ENCODE peak calls at places on chromosomes 12 and 14, in nine cellular contexts. A, J, N, O, E, K, Y, C and P are unnamed samples.

GRCh38 chr14:62117010-62117717 is 354.9 kb downstream of the SNAPC1 start:
- DNase-seq in E (no peak), N (peak), K (peak), C (peak), A (peak), Y (peak), O (peak), J (peak), P (peak)

GRCh38 chr12:27635349-27635972 is 60.8 kb upstream of the REP15 start:
- DNase-seq in K (peak), N (no peak), A (no peak), O (no peak), E (peak), J (no peak), C (peak), Y (peak), P (peak)

GRCh38 chr12:122457627-122458026 is 35.2 kb upstream of the CLIP1 start:
- DNase-seq in A (no peak), C (no peak), J (no peak), O (no peak), K (no peak), N (no peak), E (no peak), Y (no peak), P (no peak)

GRCh38 chr12:104130760-104131159 is 7.2 kb downstream of the NFYB start:
- DNase-seq in N (no peak), E (peak), O (no peak), J (no peak), A (no peak), K (no peak), Y (peak), C (no peak), P (no peak)

GRCh38 chr14:24279301-24280186 is 8.1 kb upstream of the RABGGTA start:
- DNase-seq in N (no peak), Y (no peak), K (peak), O (no peak), E (peak), A (no peak), C (peak), J (no peak), P (peak)

GRCh38 chr12:85369365-85370154 is 89.5 kb downstream of the ALX1 start:
- DNase-seq in K (peak), Y (peak), E (peak), N (no peak), J (no peak), O (no peak), C (no peak), A (no peak), P (no peak)

GRCh38 chr14:29548948-29549370 is 378.7 kb downstream of the PRKD1 start:
- DNase-seq in Y (peak), N (peak), O (no peak), E (peak), A (no peak), C (peak), K (peak), J (no peak), P (peak)

GRCh38 chr14:79043194-79043889 is 873.2 kb downstream of the NRXN3 start:
- DNase-seq in N (no peak), O (no peak), A (no peak), E (no peak), Y (no peak), K (no peak), C (no peak), J (no peak), P (no peak)

GRCh38 chr12:56007148-56007891 is 10.2 kb downstream of the SUOX start:
- DNase-seq in Y (peak), E (peak), J (peak), C (peak), A (peak), N (peak), O (peak), K (peak), P (peak)

GRCh38 chr14:90559811-90560492 is 163.1 kb downstream of the CALM1 start:
- DNase-seq in K (no peak), E (no peak), C (no peak), Y (no peak), A (no peak), N (no peak), J (no peak), O (no peak), P (no peak)

GRCh38 chr12:12881495-12881894 is 9.9 kb upstream of the GPRC5A start:
- DNase-seq in J (no peak), O (no peak), K (peak), Y (peak), C (peak), E (peak), A (no peak), N (no peak), P (no peak)

GRCh38 chr12:613996-614726 is 49.1 kb downstream of the NINJ2 start:
- DNase-seq in C (peak), E (no peak), Y (peak), O (no peak), J (no peak), K (peak), A (no peak), N (no peak), P (peak)

GRCh38 chr12:29546000-29546399 is 48.5 kb upstream of the OVCH1 start:
- DNase-seq in K (no peak), Y (no peak), N (no peak), A (no peak), E (no peak), O (no peak), C (peak), J (no peak), P (no peak)

GRCh38 chr14:45199246-45199645 is 53.8 kb downstream of the MIS18BP1 start:
- DNase-seq in Y (peak), J (no peak), C (peak), O (no peak), N (no peak), E (no peak), A (no peak), K (peak), P (no peak)

GRCh38 chr14:94880140-94880539 is 110.2 kb upstream of the GSC start:
- DNase-seq in J (no peak), E (no peak), N (no peak), K (no peak), C (no peak), A (peak), Y (no peak), O (no peak), P (no peak)

GRCh38 chr14:76786556-76786955 is 25.3 kb downstream of the VASH1 start:
- DNase-seq in Y (no peak), N (no peak), C (no peak), O (no peak), A (no peak), J (no peak), K (no peak), E (no peak), P (no peak)

GRCh38 chr14:96797943-96798349 is 764 bp downstream of the VRK1 start:
- DNase-seq in Y (no peak), C (no peak), N (no peak), A (no peak), E (no peak), J (no peak), K (no peak), O (no peak), P (peak)

GRCh38 chr14:22890416-22890815 is 7.4 kb downstream of the REM2 start:
- DNase-seq in K (no peak), Y (no peak), N (no peak), E (no peak), C (no peak), J (no peak), A (no peak), O (no peak), P (no peak)

GRCh38 chr12:26369588-26369987 is 174.2 kb downstream of the SSPN start:
- DNase-seq in E (peak), Y (peak), O (no peak), C (peak), N (no peak), K (peak), J (no peak), A (no peak), P (no peak)

GRCh38 chr12:22538336-22538735 is 6.0 kb downstream of the C2CD5 start:
- DNase-seq in O (no peak), N (no peak), E (peak), A (no peak), K (no peak), J (no peak), C (peak), Y (peak), P (no peak)

GRCh38 chr12:4997939-4998338 is 45.7 kb upstream of the KCNA5 start:
- DNase-seq in K (peak), N (no peak), Y (peak), O (no peak), A (no peak), C (peak), J (no peak), E (peak), P (no peak)

GRCh38 chr12:88472775-88473174 is 107.5 kb downstream of the KITLG start:
- DNase-seq in N (no peak), O (no peak), A (no peak), C (peak), K (no peak), Y (peak), E (peak), J (no peak), P (no peak)

GRCh38 chr12:21642707-21643389 is 14.8 kb downstream of the LDHB start:
- DNase-seq in Y (no peak), C (peak), A (no peak), K (peak), N (no peak), E (no peak), O (no peak), J (no peak), P (no peak)

GRCh38 chr12:49263400-49263763 is 1.5 kb upstream of the TUBA1C start:
- DNase-seq in O (no peak), K (no peak), E (no peak), N (no peak), Y (no peak), A (no peak), J (no peak), C (no peak), P (no peak)

GRCh38 chr12:45273717-45274271 is 57.9 kb downstream of the ANO6 start:
- DNase-seq in E (peak), C (peak), J (peak), K (peak), A (no peak), O (no peak), N (no peak), Y (peak), P (no peak)

GRCh38 chr14:40983604-40984003 is 623.1 kb upstream of the LRFN5 start:
- DNase-seq in K (peak), A (no peak), J (no peak), Y (peak), O (no peak), N (no peak), C (peak), E (peak), P (no peak)

GRCh38 chr12:57343703-57344378 is 87.0 kb downstream of the R3HDM2 start:
- DNase-seq in Y (no peak), E (no peak), K (no peak), A (no peak), N (no peak), O (no peak), J (no peak), C (no peak), P (peak)

GRCh38 chr12:66188584-66189475 is at the start of gene IRAK3:
- DNase-seq in C (peak), A (peak), N (no peak), O (peak), E (no peak), J (peak), K (peak), Y (peak), P (peak)

GRCh38 chr12:46635818-46636217 is 190.0 kb downstream of the SLC38A4 start:
- DNase-seq in J (no peak), E (no peak), K (no peak), C (no peak), A (no peak), O (no peak), N (no peak), Y (no peak), P (no peak)

GRCh38 chr12:13148532-13148847 is 45.0 kb upstream of the GSG1 start:
- DNase-seq in E (no peak), N (no peak), O (no peak), C (no peak), Y (no peak), K (no peak), J (no peak), A (no peak), P (no peak)

GRCh38 chr14:86933460-86933859 is 1059.5 kb downstream of the GALC start:
- DNase-seq in K (no peak), O (no peak), A (no peak), Y (peak), E (peak), C (no peak), N (no peak), J (no peak), P (no peak)

GRCh38 chr14:97218713-97219355 is 421.7 kb downstream of the VRK1 start:
- DNase-seq in E (no peak), J (no peak), N (no peak), C (no peak), O (peak), Y (peak), K (no peak), A (no peak), P (no peak)

DNA sequence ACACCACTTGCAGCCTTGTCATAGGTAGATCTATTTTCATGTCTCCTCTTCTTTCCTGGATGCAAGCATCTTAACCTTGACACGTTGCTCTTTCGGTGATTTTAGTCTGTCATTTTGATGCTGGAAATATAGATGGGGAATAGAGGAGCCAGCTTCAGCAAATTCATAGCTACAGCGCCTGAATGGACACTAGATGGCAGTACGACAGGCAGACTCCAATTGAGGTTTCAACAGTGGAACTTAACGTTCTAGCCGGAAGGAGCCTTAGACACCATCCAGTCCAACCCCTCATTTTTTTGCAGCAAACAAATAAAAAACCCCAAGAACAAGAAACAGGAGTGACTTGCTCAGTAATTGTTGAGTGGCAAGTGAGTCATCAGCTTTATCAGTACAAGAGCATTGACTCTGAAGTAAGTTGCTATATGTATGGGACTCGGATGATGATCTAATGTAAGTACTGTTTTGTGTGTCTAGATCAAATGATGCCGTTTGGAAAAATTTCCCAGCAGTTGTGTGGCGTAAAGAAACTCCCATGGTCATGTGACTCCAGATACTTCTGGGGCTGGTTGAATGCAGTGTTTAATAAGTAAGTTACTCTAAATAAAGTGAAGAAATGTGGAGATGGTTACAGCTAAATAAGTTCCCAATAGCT is 9.0 kb downstream of the DMAC2L start:
- DNase-seq in K (peak), A (no peak), J (peak), O (peak), N (peak), C (peak), Y (peak), E (peak), P (peak)
- TF ChIP-seq CTCF in K (peak), A (peak), J (peak), O (peak), N (peak), C (peak), Y (peak), E (peak), P (peak)

DNA sequence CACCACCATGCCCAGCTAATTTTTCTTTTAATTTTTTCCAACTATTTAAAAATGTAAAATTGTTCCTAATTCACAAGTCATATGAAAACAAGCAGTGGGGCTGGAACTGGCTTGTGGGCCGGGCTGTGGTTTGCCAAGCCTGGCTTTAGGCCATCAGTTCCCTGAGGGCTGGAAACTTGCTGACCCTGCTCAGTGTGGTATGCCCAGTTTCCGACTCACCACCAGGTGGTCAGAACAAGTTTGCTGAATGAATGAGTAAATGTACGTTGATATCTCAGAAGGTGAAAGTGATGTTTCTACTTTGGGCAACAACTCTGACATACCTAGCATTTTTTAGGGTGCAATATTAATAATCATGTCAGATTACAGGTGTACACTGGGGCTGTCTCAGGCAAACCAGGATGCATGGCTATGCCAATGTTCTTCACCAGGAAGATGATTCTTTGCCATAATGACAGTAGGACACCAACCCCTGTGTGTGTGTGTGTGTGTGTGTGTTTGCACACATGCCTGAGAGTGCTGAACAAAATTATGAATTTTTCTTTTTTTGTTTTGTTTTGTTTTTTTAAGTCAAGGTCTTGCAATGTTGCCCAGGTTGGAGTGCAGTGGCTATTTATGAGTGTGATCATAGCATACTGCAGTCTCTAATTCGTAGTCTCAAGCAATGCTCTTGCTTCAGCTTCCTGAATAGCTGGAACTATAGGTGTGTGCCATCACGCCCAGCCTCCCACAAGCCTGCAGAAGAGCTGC is 106.1 kb downstream of the PTPN11 start:
- DNase-seq in K (peak), C (peak), N (no peak), Y (peak), J (no peak), E (peak), A (no peak), O (no peak), P (no peak)
- TF ChIP-seq CTCF in K (peak), C (no peak), N (no peak), Y (no peak), J (no peak), E (peak), A (no peak), O (peak), P (no peak)

GRCh38 chr14:101877766-101878165 is 86.6 kb upstream of the DYNC1H1 start:
- DNase-seq in J (no peak), A (no peak), Y (peak), K (peak), N (no peak), C (no peak), O (no peak), E (no peak), P (no peak)

GRCh38 chr14:101876539-101876938 is 87.8 kb upstream of the DYNC1H1 start:
- DNase-seq in E (no peak), A (no peak), N (peak), K (peak), O (no peak), J (peak), Y (peak), C (peak), P (peak)

GRCh38 chr14:101874001-101874400 is 90.4 kb upstream of the DYNC1H1 start:
- DNase-seq in C (no peak), Y (no peak), E (no peak), O (no peak), K (no peak), N (no peak), A (no peak), J (no peak), P (no peak)

GRCh38 chr14:101875041-101875725 is 89.2 kb upstream of the DYNC1H1 start:
- DNase-seq in A (no peak), C (no peak), N (no peak), Y (no peak), E (no peak), O (no peak), J (no peak), K (no peak), P (no peak)

DNA sequence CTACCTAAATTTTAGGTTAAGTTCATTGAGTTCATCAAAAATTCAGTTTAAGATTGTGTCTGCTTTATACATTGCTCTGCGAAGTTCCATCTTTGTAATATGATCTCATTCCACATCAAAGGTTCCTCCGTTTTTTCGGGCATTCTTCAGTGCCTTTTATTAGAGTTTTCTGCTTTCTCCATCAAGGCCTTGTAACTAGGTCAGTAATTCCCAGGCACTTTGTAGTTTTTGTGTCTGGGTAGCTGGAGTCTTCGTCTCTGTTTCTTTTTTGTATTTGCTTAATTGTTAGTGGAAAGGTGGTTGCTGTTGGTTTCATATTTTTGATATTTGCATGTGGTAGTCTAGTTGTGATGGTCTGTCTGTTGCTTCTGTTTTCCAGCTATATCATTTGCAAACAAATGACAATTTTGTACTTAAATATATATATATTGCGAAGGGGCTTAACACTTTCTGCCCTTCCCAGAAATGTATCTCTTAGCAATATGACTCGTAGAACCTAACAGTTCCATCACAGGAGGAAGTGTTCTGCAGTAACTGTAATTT is 88.6 kb upstream of the DYNC1H1 start:
- DNase-seq in A (no peak), N (no peak), E (no peak), O (no peak), C (peak), K (no peak), Y (peak), J (no peak), P (no peak)
- TF ChIP-seq CTCF in A (no peak), N (no peak), E (no peak), O (no peak), C (no peak), K (no peak), Y (no peak), J (no peak), P (no peak)

GRCh38 chr12:121189887-121190155 is 20.1 kb upstream of the P2RX4 start:
- DNase-seq in J (no peak), A (peak), E (no peak), N (no peak), K (no peak), C (no peak), O (no peak), Y (no peak), P (no peak)

GRCh38 chr12:121187501-121187900 is 22.4 kb upstream of the P2RX4 start:
- DNase-seq in J (no peak), K (no peak), N (no peak), O (no peak), E (no peak), A (no peak), C (no peak), Y (no peak), P (no peak)

GRCh38 chr12:121190523-121191031 is 19.4 kb upstream of the P2RX4 start:
- DNase-seq in J (no peak), E (peak), C (peak), A (no peak), N (no peak), K (peak), Y (peak), O (no peak), P (no peak)

GRCh38 chr12:121188227-121188626 is 21.7 kb upstream of the P2RX4 start:
- DNase-seq in J (no peak), N (no peak), E (no peak), O (no peak), Y (no peak), K (no peak), A (peak), C (no peak), P (no peak)

DNA sequence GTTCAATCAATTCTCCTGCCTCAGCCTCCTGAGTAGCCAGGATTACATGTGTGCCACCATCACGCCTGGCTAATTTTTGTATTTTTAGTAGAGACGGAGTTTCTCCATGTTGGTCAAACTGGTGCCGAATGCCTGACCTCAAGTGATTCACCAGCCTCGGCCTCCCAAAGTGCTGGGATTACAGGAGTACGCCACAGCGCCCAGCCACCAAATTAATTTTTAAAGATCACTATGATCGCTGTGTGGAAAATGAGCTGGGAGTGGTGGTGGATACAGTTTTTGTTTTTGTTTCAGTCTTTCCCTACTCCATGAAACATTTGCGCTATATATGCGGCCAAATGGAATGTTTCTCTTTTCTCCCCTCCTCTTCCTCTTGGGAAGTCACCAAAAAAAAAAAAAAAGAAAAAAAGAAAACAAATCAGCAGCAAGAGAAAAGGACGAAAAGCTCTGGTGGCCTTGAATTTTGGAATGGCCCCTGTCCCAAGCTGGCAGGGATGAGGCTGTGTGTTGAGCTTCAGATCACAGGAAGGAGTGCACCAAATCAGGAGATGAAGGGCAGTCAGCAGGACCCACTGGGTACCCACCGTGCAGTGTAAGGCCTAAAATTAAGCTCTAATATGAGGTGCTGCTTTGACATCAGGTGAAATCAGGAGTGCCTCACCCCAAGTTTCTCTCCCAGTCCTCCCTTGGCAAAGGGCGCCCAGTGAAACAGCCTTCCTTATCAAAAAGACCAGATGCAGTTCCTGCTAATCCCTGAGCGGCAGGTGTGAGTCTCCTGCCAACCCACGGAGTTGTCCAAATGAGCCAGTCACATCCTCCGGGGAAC is 20.7 kb upstream of the P2RX4 start:
- DNase-seq in E (no peak), C (no peak), A (no peak), O (no peak), K (no peak), N (no peak), Y (no peak), J (no peak), P (no peak)
- TF ChIP-seq CTCF in E (no peak), C (no peak), A (no peak), O (no peak), K (no peak), N (no peak), Y (no peak), J (no peak), P (no peak)